ENCODE peak calls at places on chromosomes 11 and 22, in four cellular contexts. D is HFF-Myc, R is body of pancreas, T is pancreas. H is an unnamed sample.

GRCh38 chr11:75667831-75668507 is 869 bp downstream of the MAP6 start:
- DNase-seq in R (peak), T (peak), D (no peak), H (peak)

GRCh38 chr11:13638436-13638835 is 30.0 kb upstream of the FAR1 start:
- DNase-seq in T (no peak), D (no peak), R (no peak), H (no peak)

GRCh38 chr11:117179048-117179999 is 781 bp downstream of the SIDT2 start:
- DNase-seq in R (peak), T (peak), D (no peak), H (peak)

GRCh38 chr22:47457509-47458300 is 695.3 kb downstream of the TBC1D22A start:
- DNase-seq in D (no peak), T (no peak), R (no peak), H (no peak)

GRCh38 chr22:47739216-47739615 is 976.8 kb downstream of the TBC1D22A start:
- DNase-seq in D (no peak), T (no peak), R (no peak), H (no peak)

GRCh38 chr11:10606536-10607208 is 38.2 kb upstream of the LYVE1 start:
- DNase-seq in R (no peak), T (no peak), D (no peak), H (no peak)

GRCh38 chr11:108947654-108948570 is 283.0 kb downstream of the DDX10 start:
- DNase-seq in T (no peak), R (no peak), D (no peak), H (no peak)

GRCh38 chr11:4539603-4540219 is 5.3 kb upstream of the OR52M1 start:
- DNase-seq in R (peak), D (no peak), T (peak), H (peak)

GRCh38 chr22:49783926-49784629 is 43.6 kb downstream of the BRD1 start:
- DNase-seq in R (no peak), D (no peak), T (no peak), H (no peak)

GRCh38 chr11:116164843-116165242 is 607.9 kb downstream of the BUD13 start:
- DNase-seq in T (no peak), R (no peak), D (no peak), H (no peak)

GRCh38 chr11:66956689-66957290 is 1.4 kb downstream of the PC start:
- DNase-seq in R (no peak), T (no peak), D (peak), H (no peak)

GRCh38 chr11:35344990-35345655 is 74.2 kb downstream of the SLC1A2 start:
- DNase-seq in T (no peak), D (no peak), R (no peak), H (peak)

GRCh38 chr11:37857726-37858125 is 1259.7 kb upstream of the RAG2 start:
- DNase-seq in T (no peak), D (no peak), R (no peak), H (no peak)

GRCh38 chr11:2377511-2378443 is 667 bp downstream of the CD81 start:
- DNase-seq in R (peak), T (no peak), D (no peak), H (peak)

GRCh38 chr11:62805044-62805892 is at the start of gene NXF1:
- DNase-seq in R (peak), T (peak), D (peak), H (peak)

GRCh38 chr11:103851166-103851651 is 185.2 kb upstream of the DDI1 start:
- DNase-seq in T (no peak), D (no peak), R (peak), H (no peak)

GRCh38 chr22:30196141-30196866 is 50.3 kb downstream of the LIF start:
- DNase-seq in D (peak), T (peak), R (peak), H (peak)

GRCh38 chr11:67732045-67732787 is 57.8 kb upstream of the ALDH3B2 start:
- DNase-seq in D (no peak), T (no peak), R (peak), H (no peak)

GRCh38 chr11:94958118-94958517 is 15.2 kb downstream of the CWC15 start:
- DNase-seq in D (no peak), T (no peak), R (no peak), H (no peak)

GRCh38 chr11:111634981-111635705 is 32.9 kb downstream of the SIK2 start:
- DNase-seq in D (peak), T (no peak), R (no peak), H (no peak)

H was measured in transverse colon.